ENCODE peak calls at places on chromosome 2, in four cellular contexts. L is right lobe of liver, O is heart left ventricle, N is right atrium auricular region. E is an unnamed sample.

GRCh38 chr2:134206573-134206972 is 47.3 kb upstream of the MGAT5 start:
- DNase-seq in O (peak; percentile 42), L (no peak), N (no peak), E (no peak)

GRCh38 chr2:144154205-144154604 is 365.7 kb downstream of the ZEB2 start:
- DNase-seq in O (no peak), N (no peak), L (no peak), E (no peak)

GRCh38 chr2:175152242-175152641 is 15.8 kb downstream of the ATF2 start:
- DNase-seq in L (no peak), N (no peak), O (no peak), E (no peak)

GRCh38 chr2:134367915-134368911 is 114.3 kb downstream of the MGAT5 start:
- DNase-seq in O (no peak), N (no peak), L (no peak), E (peak; percentile 30)

GRCh38 chr2:55054476-55054875 is 4.2 kb upstream of the RTN4 start:
- DNase-seq in L (no peak), O (no peak), N (no peak), E (no peak)

GRCh38 chr2:39730276-39730675 is 48.8 kb downstream of the THUMPD2 start:
- DNase-seq in L (no peak), O (no peak), N (no peak), E (no peak)

GRCh38 chr2:217249490-217250451 is 389.9 kb upstream of the TNP1 start:
- DNase-seq in L (no peak), N (no peak), O (no peak), E (no peak)

GRCh38 chr2:98404556-98405250 is 40.0 kb upstream of the INPP4A start:
- DNase-seq in N (no peak), L (no peak), O (no peak), E (no peak)

GRCh38 chr2:30239308-30240161 is 8.2 kb downstream of the LBH start:
- DNase-seq in L (no peak), N (peak; percentile 87), O (peak; percentile 71), E (no peak)
- H3K4me3 ChIP-seq in L (no peak overlapping the region), N (no peak overlapping the region), O (peak overlapping the region; percentile 0), E (no peak overlapping the region)

GRCh38 chr2:74886811-74887210 is 52.9 kb downstream of the HK2 start:
- DNase-seq in N (no peak), L (no peak), O (no peak), E (no peak)
- TF ChIP-seq CTCF in N (no peak), L (no peak), O (no peak), E (no peak)

GRCh38 chr2:190656301-190656700 is 7.4 kb downstream of the NAB1 start:
- DNase-seq in L (no peak), O (no peak), N (no peak), E (no peak)

GRCh38 chr2:190655570-190655969 is 6.7 kb downstream of the NAB1 start:
- DNase-seq in O (no peak), N (no peak), L (no peak), E (no peak)

GRCh38 chr2:190659553-190659952 is 10.7 kb downstream of the NAB1 start:
- DNase-seq in N (no peak), L (no peak), O (no peak), E (no peak)

GRCh38 chr2:190655113-190655512 is 6.2 kb downstream of the NAB1 start:
- DNase-seq in O (no peak), L (no peak), N (no peak), E (no peak)

DNA sequence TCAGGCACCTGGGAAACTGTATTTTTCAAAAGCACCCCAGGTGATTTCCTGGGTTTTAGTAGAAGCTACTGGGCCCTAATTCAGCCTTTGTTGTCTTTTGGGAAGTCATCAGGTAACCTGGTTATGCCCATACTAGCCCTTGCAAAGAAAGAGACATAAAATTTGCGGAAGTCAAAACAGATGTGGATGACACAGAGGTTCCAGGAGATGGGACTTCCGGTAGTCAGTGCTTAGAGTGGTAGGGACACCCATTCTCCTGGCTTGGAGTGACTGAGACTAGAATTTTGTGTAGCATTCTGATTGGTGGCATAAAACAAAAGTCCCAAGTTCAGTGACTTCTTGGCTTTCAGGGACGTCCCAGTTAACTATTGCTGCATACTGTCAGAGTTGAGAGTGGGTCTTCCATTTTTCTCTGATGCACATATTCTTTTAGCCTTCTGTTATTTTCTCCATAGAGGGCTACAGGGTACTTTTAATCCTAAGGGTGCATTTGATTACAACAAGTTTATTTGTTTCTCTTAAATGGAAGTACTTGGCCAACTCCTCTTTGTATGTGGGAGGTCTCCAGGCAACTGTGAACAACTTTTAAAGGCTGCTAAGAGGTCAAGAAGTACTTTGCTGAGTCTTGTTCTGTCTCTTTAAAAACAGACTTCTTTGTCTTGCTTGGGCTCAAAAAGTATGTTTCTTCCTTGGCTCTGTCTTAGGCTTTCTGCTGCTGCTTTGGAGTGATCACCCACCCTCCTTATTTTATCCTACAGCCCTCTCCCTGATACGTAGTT is 8.8 kb downstream of the NAB1 start:
- DNase-seq in N (no peak), O (no peak), L (no peak), E (no peak)
- H3K27ac ChIP-seq in N (peak overlapping the region; percentile 74), O (no peak overlapping the region), L (no peak overlapping the region), E (no peak overlapping the region)

DNA sequence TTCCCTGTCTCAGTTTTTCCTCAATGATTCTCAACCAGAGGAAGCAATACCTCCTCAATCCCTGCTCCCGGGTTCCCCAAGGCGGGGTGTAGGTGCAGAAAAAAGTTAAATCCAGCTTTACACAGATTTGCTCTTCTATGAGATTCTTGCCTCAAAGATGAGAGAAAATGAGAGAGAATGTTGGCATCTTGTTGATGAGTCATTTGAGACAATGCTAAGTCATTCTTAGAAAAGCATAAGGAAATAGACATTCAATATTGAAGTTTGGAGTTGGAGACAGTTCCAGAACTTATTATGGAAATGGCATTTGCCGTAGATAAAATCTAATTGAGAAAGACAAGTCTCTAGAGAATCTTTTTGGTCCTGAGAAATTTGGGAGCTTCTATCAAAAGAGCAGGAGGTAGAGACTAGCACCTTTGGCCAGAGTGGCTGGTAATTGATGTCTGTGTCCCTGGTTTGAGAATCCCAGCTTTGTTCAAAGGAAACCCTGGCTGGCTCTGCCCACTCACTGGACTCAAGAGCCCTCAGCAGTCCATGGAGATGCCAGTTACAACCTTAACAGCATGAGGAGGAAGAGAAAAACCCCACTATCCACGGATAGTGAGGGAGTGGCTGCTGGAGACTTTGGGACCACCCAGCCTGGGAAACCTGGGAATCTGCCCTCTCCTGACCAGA is 181.2 kb downstream of the FAM124B start:
- DNase-seq in N (no peak), O (no peak), L (no peak), E (no peak)
- H3K4me3 ChIP-seq in N (no peak overlapping the region), O (no peak overlapping the region), L (no peak overlapping the region), E (no peak overlapping the region)

DNA sequence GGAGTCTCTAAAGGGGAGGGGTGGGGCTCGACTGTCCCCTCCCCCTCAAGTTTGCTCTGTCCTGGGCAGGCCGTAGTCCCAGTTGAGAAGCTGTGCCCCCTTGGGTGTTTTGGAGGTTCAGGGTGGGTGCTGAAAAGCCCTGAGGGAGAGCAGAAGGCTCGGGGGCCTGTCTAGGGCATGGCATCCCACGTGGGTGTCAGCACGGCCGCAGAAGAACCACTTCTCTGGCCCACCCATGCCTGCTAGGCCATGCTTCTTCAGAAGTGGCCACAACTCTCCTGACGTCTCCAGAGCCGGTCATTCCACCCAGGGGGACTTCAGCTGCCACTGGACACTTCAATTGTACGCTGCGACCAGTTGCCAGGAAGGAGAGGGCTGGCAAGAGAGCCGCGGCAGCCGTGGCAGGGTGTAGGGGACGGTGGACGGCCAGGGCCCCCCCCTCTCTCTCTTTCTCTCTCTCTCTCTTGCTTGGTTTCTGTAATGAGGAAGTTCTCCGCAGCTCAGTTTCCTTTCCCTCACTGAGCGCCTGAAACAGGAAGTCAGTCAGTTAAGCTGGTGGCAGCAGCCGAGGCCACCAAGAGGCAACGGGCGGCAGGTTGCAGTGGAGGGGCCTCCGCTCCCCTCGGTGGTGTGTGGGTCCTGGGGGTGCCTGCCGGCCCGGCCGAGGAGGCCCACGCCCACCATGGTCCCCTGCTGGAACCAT is at the start of gene INPP5D:
- DNase-seq in L (peak; percentile 61), O (peak; percentile 71), N (peak; percentile 73), E (no peak)
- TF ChIP-seq CTCF in L (no peak), O (no peak), N (no peak), E (no peak)

DNA sequence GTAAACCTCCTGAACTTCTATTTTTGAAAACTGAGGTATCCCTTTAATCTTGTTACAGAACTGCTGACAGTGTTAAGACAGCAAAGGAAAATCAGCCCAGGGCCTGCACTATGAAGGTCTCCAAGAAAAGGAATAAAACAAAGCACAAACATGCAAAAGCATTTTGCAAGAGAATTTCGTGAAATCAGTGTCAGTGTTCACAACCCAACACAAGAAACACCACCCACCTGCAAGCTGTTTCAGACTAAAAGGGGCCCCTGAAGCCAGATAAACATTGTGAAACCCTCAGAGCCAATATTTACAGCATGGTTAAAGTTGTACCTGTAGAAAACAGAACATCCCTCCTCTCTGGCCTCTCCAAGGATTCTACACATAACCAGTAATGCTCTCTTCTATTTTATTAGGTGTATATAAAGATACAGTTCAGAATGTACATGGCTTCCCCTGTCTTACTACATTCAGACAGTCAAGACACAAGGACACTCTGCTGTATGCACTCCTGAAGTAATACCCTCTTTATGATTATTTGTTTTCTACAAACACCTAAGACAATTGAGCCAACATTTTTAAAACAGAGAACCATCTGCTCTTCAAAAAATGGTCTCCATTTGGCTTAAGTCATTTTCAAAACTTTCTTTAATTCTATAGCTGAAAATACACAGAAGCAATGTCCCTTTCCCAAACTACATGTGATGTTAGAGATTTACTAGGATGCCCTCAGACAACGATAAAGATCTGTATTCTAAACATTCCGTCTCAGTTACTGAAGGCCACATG is 149.5 kb upstream of the ZFP36L2 start:
- DNase-seq in L (peak; percentile 67), N (no peak), O (no peak), E (no peak)
- H3K27ac ChIP-seq in L (peak overlapping the region; percentile 69), N (peak overlapping the region; percentile 64), O (no peak overlapping the region), E (no peak overlapping the region)

DNA sequence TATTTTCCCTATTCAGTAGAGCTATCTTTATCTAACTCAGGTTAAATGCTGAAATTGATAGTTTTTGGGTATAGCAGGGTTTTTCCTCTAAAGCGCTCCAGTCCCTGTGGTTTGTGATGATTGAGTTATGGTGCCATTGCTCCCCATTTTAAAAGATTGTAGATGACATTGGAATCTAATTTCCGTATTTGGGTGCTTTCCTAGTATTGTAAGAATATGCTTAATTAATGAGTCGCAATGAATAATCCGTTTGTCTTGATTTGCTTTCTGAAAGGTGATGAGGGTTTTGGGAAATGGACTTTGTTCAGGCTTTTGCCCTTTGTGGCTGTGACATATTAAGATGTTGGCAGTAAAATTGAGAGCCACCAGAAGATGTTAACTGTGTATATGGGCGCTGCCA is 3.9 kb downstream of the RPS7 start:
- DNase-seq in N (no peak), O (no peak), L (no peak), E (no peak)
- H3K4me3 ChIP-seq in N (no peak overlapping the region), O (no peak overlapping the region), L (no peak overlapping the region), E (peak overlapping the region; percentile 36)